ENCODE peak calls at places on chromosomes 16 and 17, in five cellular contexts. One of them, this sample, is unnamed.
A peak's percentile ranks its signal among the peaks of the same experiment; 100 is the strongest.

GRCh38 chr16:66035096-66035495 is 331.4 kb upstream of the CDH5 start:
- DNase-seq in caudate nucleus: no peak
- DNase-seq in dorsolateral prefrontal cortex: no peak
- DNase-seq in GM12891: no peak
- DNase-seq in activated naive CD8-positive, alpha-beta T cell treated with anti-CD3 and anti-CD28 coated beads, Interleukin-2, amount 50 U/mL, for 24 hours: no peak
- DNase-seq in this sample: no peak

GRCh38 chr17:81097943-81098308 is 63.0 kb downstream of the BAIAP2 start:
- DNase-seq in GM12891: no peak
- DNase-seq in dorsolateral prefrontal cortex: no peak
- DNase-seq in caudate nucleus: no peak
- DNase-seq in activated naive CD8-positive, alpha-beta T cell treated with anti-CD3 and anti-CD28 coated beads, Interleukin-2, amount 50 U/mL, for 24 hours: peak; percentile 25
- DNase-seq in this sample: no peak

GRCh38 chr16:90044111-90044551 is 24.9 kb upstream of the DBNDD1 start:
- DNase-seq in activated naive CD8-positive, alpha-beta T cell treated with anti-CD3 and anti-CD28 coated beads, Interleukin-2, amount 50 U/mL, for 24 hours: no peak
- DNase-seq in dorsolateral prefrontal cortex: no peak
- DNase-seq in caudate nucleus: no peak
- DNase-seq in GM12891: no peak
- DNase-seq in this sample: no peak

GRCh38 chr17:55159251-55159650 is 105.5 kb upstream of the HLF start:
- DNase-seq in dorsolateral prefrontal cortex: no peak
- DNase-seq in GM12891: no peak
- DNase-seq in activated naive CD8-positive, alpha-beta T cell treated with anti-CD3 and anti-CD28 coated beads, Interleukin-2, amount 50 U/mL, for 24 hours: no peak
- DNase-seq in caudate nucleus: no peak
- DNase-seq in this sample: no peak

GRCh38 chr17:9767432-9767991 is 23.9 kb downstream of the DHRS7C start:
- DNase-seq in dorsolateral prefrontal cortex: no peak
- DNase-seq in GM12891: no peak
- DNase-seq in caudate nucleus: no peak
- DNase-seq in activated naive CD8-positive, alpha-beta T cell treated with anti-CD3 and anti-CD28 coated beads, Interleukin-2, amount 50 U/mL, for 24 hours: no peak
- DNase-seq in this sample: no peak

GRCh38 chr17:50062323-50063243 is 6.7 kb downstream of the ITGA3 start:
- DNase-seq in GM12891: no peak
- DNase-seq in dorsolateral prefrontal cortex: no peak
- DNase-seq in activated naive CD8-positive, alpha-beta T cell treated with anti-CD3 and anti-CD28 coated beads, Interleukin-2, amount 50 U/mL, for 24 hours: no peak
- DNase-seq in caudate nucleus: no peak
- DNase-seq in this sample: no peak

GRCh38 chr17:21475555-21475954 is 99.4 kb downstream of the KCNJ12 start:
- DNase-seq in GM12891: no peak
- DNase-seq in activated naive CD8-positive, alpha-beta T cell treated with anti-CD3 and anti-CD28 coated beads, Interleukin-2, amount 50 U/mL, for 24 hours: no peak
- DNase-seq in caudate nucleus: no peak
- DNase-seq in dorsolateral prefrontal cortex: no peak
- DNase-seq in this sample: no peak

GRCh38 chr17:76868176-76868668 is at the start of gene MGAT5B:
- DNase-seq in activated naive CD8-positive, alpha-beta T cell treated with anti-CD3 and anti-CD28 coated beads, Interleukin-2, amount 50 U/mL, for 24 hours: peak; percentile 85
- DNase-seq in GM12891: peak; percentile 98
- DNase-seq in dorsolateral prefrontal cortex: peak; percentile 78
- DNase-seq in caudate nucleus: peak; percentile 71
- DNase-seq in this sample: peak; percentile 57

GRCh38 chr17:39671651-39672521 is 3.6 kb downstream of the PNMT start:
- DNase-seq in caudate nucleus: no peak
- DNase-seq in GM12891: no peak
- DNase-seq in dorsolateral prefrontal cortex: no peak
- DNase-seq in activated naive CD8-positive, alpha-beta T cell treated with anti-CD3 and anti-CD28 coated beads, Interleukin-2, amount 50 U/mL, for 24 hours: no peak
- DNase-seq in this sample: no peak

GRCh38 chr17:41619162-41619933 is 5.0 kb downstream of the KRT17 start:
- DNase-seq in activated naive CD8-positive, alpha-beta T cell treated with anti-CD3 and anti-CD28 coated beads, Interleukin-2, amount 50 U/mL, for 24 hours: no peak
- DNase-seq in GM12891: no peak
- DNase-seq in dorsolateral prefrontal cortex: no peak
- DNase-seq in caudate nucleus: no peak
- DNase-seq in this sample: no peak

GRCh38 chr17:81712468-81713003 is 452 bp downstream of the SLC25A10 start:
- DNase-seq in dorsolateral prefrontal cortex: no peak
- DNase-seq in GM12891: peak; percentile 53
- DNase-seq in activated naive CD8-positive, alpha-beta T cell treated with anti-CD3 and anti-CD28 coated beads, Interleukin-2, amount 50 U/mL, for 24 hours: no peak
- DNase-seq in caudate nucleus: no peak
- DNase-seq in this sample: no peak

This sample was measured in hippocampal formation.